ENCODE peak calls at places on chromosomes 12 and 14, in eight cellular contexts. One of them, this sample, is unnamed.

GRCh38 chr14:77257700-77258099 is 13.3 kb downstream of the NGB start:
- DNase-seq in hepatocyte: no peak
- DNase-seq in upper lobe of right lung: no peak
- DNase-seq in right lobe of liver: no peak
- DNase-seq in osteoblast: peak; percentile 47
- DNase-seq in lower lobe of right lung: peak; percentile 10
- DNase-seq in ovary: no peak
- DNase-seq in Panc1: no peak
- DNase-seq in this sample: peak; percentile 51

GRCh38 chr14:53409974-53410373 is 256.9 kb upstream of the DDHD1 start:
- DNase-seq in Panc1: no peak
- DNase-seq in osteoblast: peak; percentile 62
- DNase-seq in right lobe of liver: no peak
- DNase-seq in ovary: no peak
- DNase-seq in lower lobe of right lung: no peak
- DNase-seq in upper lobe of right lung: no peak
- DNase-seq in hepatocyte: no peak
- DNase-seq in this sample: no peak

GRCh38 chr12:88067301-88067700 is 38.1 kb upstream of the C12orf50 start:
- DNase-seq in ovary: no peak
- DNase-seq in Panc1: no peak
- DNase-seq in osteoblast: no peak
- DNase-seq in upper lobe of right lung: no peak
- DNase-seq in hepatocyte: no peak
- DNase-seq in lower lobe of right lung: no peak
- DNase-seq in right lobe of liver: no peak
- DNase-seq in this sample: no peak

GRCh38 chr14:55477680-55478079 is 37.3 kb upstream of the TBPL2 start:
- DNase-seq in osteoblast: no peak
- DNase-seq in hepatocyte: no peak
- DNase-seq in upper lobe of right lung: no peak
- DNase-seq in ovary: no peak
- DNase-seq in lower lobe of right lung: no peak
- DNase-seq in right lobe of liver: no peak
- DNase-seq in Panc1: no peak
- DNase-seq in this sample: no peak

GRCh38 chr14:43308411-43308810 is 1198.7 kb downstream of the FSCB start:
- DNase-seq in ovary: no peak
- DNase-seq in Panc1: no peak
- DNase-seq in osteoblast: no peak
- DNase-seq in lower lobe of right lung: no peak
- DNase-seq in right lobe of liver: no peak
- DNase-seq in hepatocyte: no peak
- DNase-seq in upper lobe of right lung: no peak
- DNase-seq in this sample: no peak

GRCh38 chr14:81172353-81172752 is 48.4 kb downstream of the GTF2A1 start:
- DNase-seq in right lobe of liver: no peak
- DNase-seq in ovary: no peak
- DNase-seq in hepatocyte: no peak
- DNase-seq in lower lobe of right lung: no peak
- DNase-seq in upper lobe of right lung: no peak
- DNase-seq in osteoblast: no peak
- DNase-seq in Panc1: no peak
- DNase-seq in this sample: no peak

GRCh38 chr14:24430682-24431568 is 1.2 kb downstream of the KHNYN start:
- DNase-seq in lower lobe of right lung: no peak
- DNase-seq in hepatocyte: peak; percentile 64
- DNase-seq in upper lobe of right lung: peak; percentile 67
- DNase-seq in right lobe of liver: no peak
- DNase-seq in osteoblast: peak; percentile 96
- DNase-seq in Panc1: no peak
- DNase-seq in ovary: peak; percentile 82
- DNase-seq in this sample: peak; percentile 78

GRCh38 chr14:102131741-102132140 is 8.0 kb upstream of the WDR20 start:
- DNase-seq in hepatocyte: no peak
- DNase-seq in right lobe of liver: no peak
- DNase-seq in lower lobe of right lung: no peak
- DNase-seq in ovary: no peak
- DNase-seq in Panc1: no peak
- DNase-seq in upper lobe of right lung: no peak
- DNase-seq in osteoblast: no peak
- DNase-seq in this sample: no peak

GRCh38 chr14:89407856-89408255 is 9.2 kb downstream of the FOXN3 start:
- DNase-seq in upper lobe of right lung: no peak
- DNase-seq in lower lobe of right lung: no peak
- DNase-seq in osteoblast: no peak
- DNase-seq in ovary: no peak
- DNase-seq in right lobe of liver: no peak
- DNase-seq in Panc1: no peak
- DNase-seq in hepatocyte: peak; percentile 42
- DNase-seq in this sample: no peak

GRCh38 chr14:89406941-89407340 is 10.1 kb downstream of the FOXN3 start:
- DNase-seq in upper lobe of right lung: no peak
- DNase-seq in osteoblast: no peak
- DNase-seq in right lobe of liver: no peak
- DNase-seq in Panc1: no peak
- DNase-seq in lower lobe of right lung: no peak
- DNase-seq in hepatocyte: no peak
- DNase-seq in ovary: no peak
- DNase-seq in this sample: no peak

GRCh38 chr14:89408907-89409675 is 7.9 kb downstream of the FOXN3 start:
- DNase-seq in Panc1: no peak
- DNase-seq in hepatocyte: no peak
- DNase-seq in osteoblast: no peak
- DNase-seq in right lobe of liver: no peak
- DNase-seq in upper lobe of right lung: peak; percentile 34
- DNase-seq in lower lobe of right lung: no peak
- DNase-seq in ovary: no peak
- DNase-seq in this sample: no peak

GRCh38 chr14:89411976-89412375 is 5.1 kb downstream of the FOXN3 start:
- DNase-seq in lower lobe of right lung: no peak
- DNase-seq in right lobe of liver: no peak
- DNase-seq in upper lobe of right lung: peak; percentile 45
- DNase-seq in ovary: no peak
- DNase-seq in osteoblast: no peak
- DNase-seq in hepatocyte: no peak
- DNase-seq in Panc1: no peak
- DNase-seq in this sample: no peak

DNA sequence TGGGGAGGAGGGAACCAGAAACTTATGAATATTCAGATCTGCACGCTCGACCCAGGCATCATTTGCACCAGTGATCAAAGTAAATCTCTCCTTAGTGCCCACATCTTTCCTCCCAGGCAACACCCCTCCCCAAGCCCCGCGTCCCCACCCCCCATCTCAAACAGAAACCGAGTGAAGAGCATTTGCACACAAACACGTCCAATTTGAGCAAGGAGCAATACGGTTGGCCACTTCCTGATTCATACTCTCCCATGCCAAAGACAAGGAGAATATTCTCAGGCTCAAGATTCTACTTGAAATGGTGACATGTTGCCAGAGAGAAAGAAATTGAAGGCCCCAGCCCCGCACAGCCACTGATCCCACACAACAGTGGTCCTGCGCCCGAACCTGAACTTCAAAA is 7.1 kb downstream of the FOXN3 start:
- DNase-seq in lower lobe of right lung: no peak
- DNase-seq in osteoblast: no peak
- DNase-seq in Panc1: no peak
- DNase-seq in hepatocyte: no peak
- DNase-seq in right lobe of liver: no peak
- DNase-seq in ovary: no peak
- DNase-seq in upper lobe of right lung: peak; percentile 54
- DNase-seq in this sample: no peak
- H3K4me1 ChIP-seq in lower lobe of right lung: peaks cover 54% of the 10 kb centered on the region
- H3K4me1 ChIP-seq in osteoblast: peaks cover 6% of the 10 kb centered on the region
- H3K4me1 ChIP-seq in Panc1: no peaks in the 10 kb centered on the region
- H3K4me1 ChIP-seq in hepatocyte: peaks cover 4% of the 10 kb centered on the region
- H3K4me1 ChIP-seq in right lobe of liver: no peaks in the 10 kb centered on the region
- H3K4me1 ChIP-seq in ovary: peaks cover 32% of the 10 kb centered on the region
- H3K4me1 ChIP-seq in upper lobe of right lung: peaks cover 41% of the 10 kb centered on the region
- H3K4me1 ChIP-seq in this sample: peaks cover 3% of the 10 kb centered on the region

GRCh38 chr14:105286759-105287144 is 14.0 kb downstream of the BRF1 start:
- DNase-seq in lower lobe of right lung: no peak
- DNase-seq in upper lobe of right lung: no peak
- DNase-seq in right lobe of liver: no peak
- DNase-seq in Panc1: no peak
- DNase-seq in ovary: no peak
- DNase-seq in osteoblast: peak; percentile 81
- DNase-seq in hepatocyte: no peak
- DNase-seq in this sample: no peak

GRCh38 chr14:105292810-105293711 is 7.7 kb downstream of the BRF1 start:
- DNase-seq in lower lobe of right lung: no peak
- DNase-seq in right lobe of liver: no peak
- DNase-seq in osteoblast: peak; percentile 58
- DNase-seq in hepatocyte: no peak
- DNase-seq in Panc1: no peak
- DNase-seq in ovary: no peak
- DNase-seq in upper lobe of right lung: no peak
- DNase-seq in this sample: peak; percentile 61

GRCh38 chr14:105294142-105294597 is 6.6 kb downstream of the BRF1 start:
- DNase-seq in right lobe of liver: no peak
- DNase-seq in ovary: no peak
- DNase-seq in hepatocyte: no peak
- DNase-seq in Panc1: no peak
- DNase-seq in lower lobe of right lung: no peak
- DNase-seq in upper lobe of right lung: no peak
- DNase-seq in osteoblast: peak; percentile 87
- DNase-seq in this sample: peak; percentile 77

GRCh38 chr14:105287249-105288102 is 13.3 kb downstream of the BRF1 start:
- DNase-seq in ovary: no peak
- DNase-seq in Panc1: no peak
- DNase-seq in osteoblast: peak; percentile 58
- DNase-seq in hepatocyte: no peak
- DNase-seq in lower lobe of right lung: no peak
- DNase-seq in upper lobe of right lung: no peak
- DNase-seq in right lobe of liver: no peak
- DNase-seq in this sample: no peak

GRCh38 chr14:105290598-105291356 is 10.0 kb downstream of the BRF1 start:
- DNase-seq in ovary: no peak
- DNase-seq in upper lobe of right lung: no peak
- DNase-seq in osteoblast: no peak
- DNase-seq in hepatocyte: no peak
- DNase-seq in right lobe of liver: no peak
- DNase-seq in lower lobe of right lung: no peak
- DNase-seq in Panc1: no peak
- DNase-seq in this sample: no peak
- TF ChIP-seq CTCF in ovary: no peak
- TF ChIP-seq CTCF in upper lobe of right lung: no peak
- TF ChIP-seq CTCF in osteoblast: no peak
- TF ChIP-seq CTCF in hepatocyte: no peak
- TF ChIP-seq CTCF in right lobe of liver: no peak
- TF ChIP-seq CTCF in lower lobe of right lung: no peak
- TF ChIP-seq CTCF in Panc1: no peak
- TF ChIP-seq CTCF in this sample: no peak

GRCh38 chr14:105473677-105474477 is 744 bp upstream of the CRIP2 start:
- DNase-seq in hepatocyte: peak; percentile 94
- DNase-seq in right lobe of liver: peak; percentile 87
- DNase-seq in upper lobe of right lung: peak; percentile 93
- DNase-seq in lower lobe of right lung: peak; percentile 94
- DNase-seq in osteoblast: peak; percentile 99
- DNase-seq in ovary: peak; percentile 90
- DNase-seq in Panc1: no peak
- DNase-seq in this sample: peak; percentile 99

GRCh38 chr14:105470812-105471771 is 3.5 kb upstream of the CRIP2 start:
- DNase-seq in ovary: no peak
- DNase-seq in upper lobe of right lung: no peak
- DNase-seq in right lobe of liver: no peak
- DNase-seq in lower lobe of right lung: no peak
- DNase-seq in hepatocyte: no peak
- DNase-seq in osteoblast: peak; percentile 93
- DNase-seq in Panc1: no peak
- DNase-seq in this sample: no peak

GRCh38 chr14:105473033-105473676 is 1.5 kb upstream of the CRIP2 start:
- DNase-seq in right lobe of liver: no peak
- DNase-seq in hepatocyte: no peak
- DNase-seq in Panc1: no peak
- DNase-seq in lower lobe of right lung: no peak
- DNase-seq in ovary: no peak
- DNase-seq in upper lobe of right lung: no peak
- DNase-seq in osteoblast: peak; percentile 94
- DNase-seq in this sample: peak; percentile 92

GRCh38 chr14:105471823-105472495 is 2.7 kb upstream of the CRIP2 start:
- DNase-seq in right lobe of liver: no peak
- DNase-seq in ovary: no peak
- DNase-seq in Panc1: no peak
- DNase-seq in lower lobe of right lung: no peak
- DNase-seq in upper lobe of right lung: no peak
- DNase-seq in hepatocyte: no peak
- DNase-seq in osteoblast: peak; percentile 94
- DNase-seq in this sample: no peak

DNA sequence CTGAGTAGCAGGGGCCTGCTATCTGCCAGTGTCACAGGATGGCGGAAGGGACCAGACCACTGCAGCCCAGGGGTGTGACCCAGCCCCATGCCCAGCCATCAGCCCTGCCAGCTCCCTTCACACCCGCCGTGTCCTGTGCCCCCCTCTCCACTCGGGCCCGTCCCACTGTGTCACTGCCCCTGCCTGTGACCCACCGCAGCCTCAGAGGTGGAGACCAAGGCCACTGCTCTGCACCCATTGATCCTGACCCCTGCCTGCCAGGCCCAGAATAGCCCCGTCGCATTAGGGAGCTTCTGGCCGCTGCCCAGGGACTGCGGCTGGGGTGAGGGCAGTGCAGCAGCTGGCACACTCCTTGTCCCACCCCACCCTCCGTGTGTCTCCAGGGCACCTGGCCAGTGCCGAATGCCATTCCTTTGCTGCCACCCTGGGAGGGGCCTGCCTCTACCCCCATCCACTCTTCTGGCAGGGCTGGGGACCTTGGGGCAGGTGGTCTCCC is 2.1 kb upstream of the CRIP2 start:
- DNase-seq in hepatocyte: no peak
- DNase-seq in upper lobe of right lung: no peak
- DNase-seq in lower lobe of right lung: peak; percentile 66
- DNase-seq in right lobe of liver: no peak
- DNase-seq in Panc1: no peak
- DNase-seq in ovary: no peak
- DNase-seq in osteoblast: no peak
- DNase-seq in this sample: peak; percentile 93
- H3K27ac ChIP-seq in hepatocyte: no peak overlapping the region
- H3K27ac ChIP-seq in upper lobe of right lung: peak overlapping the region; percentile 73
- H3K27ac ChIP-seq in lower lobe of right lung: peak overlapping the region; percentile 87
- H3K27ac ChIP-seq in right lobe of liver: peak overlapping the region; percentile 18
- H3K27ac ChIP-seq in Panc1: peak overlapping the region; percentile 66
- H3K27ac ChIP-seq in ovary: peak overlapping the region; percentile 19
- H3K27ac ChIP-seq in osteoblast: no peak overlapping the region
- H3K27ac ChIP-seq in this sample: peak overlapping the region; percentile 84

GRCh38 chr14:93037354-93037753 is 78.4 kb downstream of the ITPK1 start:
- DNase-seq in upper lobe of right lung: no peak
- DNase-seq in Panc1: no peak
- DNase-seq in lower lobe of right lung: no peak
- DNase-seq in hepatocyte: no peak
- DNase-seq in right lobe of liver: no peak
- DNase-seq in ovary: no peak
- DNase-seq in osteoblast: peak; percentile 31
- DNase-seq in this sample: no peak

GRCh38 chr14:93034671-93034994 is 81.1 kb downstream of the ITPK1 start:
- DNase-seq in lower lobe of right lung: no peak
- DNase-seq in right lobe of liver: no peak
- DNase-seq in hepatocyte: no peak
- DNase-seq in upper lobe of right lung: no peak
- DNase-seq in ovary: no peak
- DNase-seq in Panc1: no peak
- DNase-seq in osteoblast: no peak
- DNase-seq in this sample: peak; percentile 68

GRCh38 chr14:93036652-93037341 is 78.9 kb downstream of the ITPK1 start:
- DNase-seq in Panc1: no peak
- DNase-seq in hepatocyte: no peak
- DNase-seq in lower lobe of right lung: no peak
- DNase-seq in ovary: no peak
- DNase-seq in upper lobe of right lung: no peak
- DNase-seq in osteoblast: peak; percentile 80
- DNase-seq in right lobe of liver: no peak
- DNase-seq in this sample: peak; percentile 63

GRCh38 chr14:93035917-93036651 is 79.6 kb downstream of the ITPK1 start:
- DNase-seq in osteoblast: peak; percentile 93
- DNase-seq in Panc1: no peak
- DNase-seq in ovary: peak; percentile 79
- DNase-seq in upper lobe of right lung: no peak
- DNase-seq in lower lobe of right lung: no peak
- DNase-seq in hepatocyte: peak; percentile 61
- DNase-seq in right lobe of liver: no peak
- DNase-seq in this sample: peak; percentile 82

DNA sequence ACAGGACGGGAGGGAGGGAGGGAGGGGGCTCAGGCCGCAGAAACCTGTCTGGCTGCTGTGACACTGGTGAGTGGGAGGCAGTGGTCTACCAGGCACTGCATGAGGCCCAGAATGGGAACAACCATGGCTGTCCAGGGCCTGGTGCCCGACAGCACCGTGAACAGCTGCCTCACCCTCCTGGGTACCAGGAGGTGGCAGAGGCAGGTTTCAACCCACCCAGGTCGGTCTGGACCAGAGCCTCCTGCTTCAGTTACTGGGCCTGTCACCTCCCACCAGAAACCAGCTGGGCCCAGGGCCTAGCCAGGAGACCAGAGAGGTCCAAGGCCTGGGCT is 80.2 kb downstream of the ITPK1 start:
- DNase-seq in osteoblast: no peak
- DNase-seq in hepatocyte: no peak
- DNase-seq in Panc1: no peak
- DNase-seq in lower lobe of right lung: no peak
- DNase-seq in upper lobe of right lung: no peak
- DNase-seq in ovary: no peak
- DNase-seq in right lobe of liver: no peak
- DNase-seq in this sample: no peak
- H3K4me1 ChIP-seq in osteoblast: peaks cover 20% of the 10 kb centered on the region
- H3K4me1 ChIP-seq in hepatocyte: peaks cover 54% of the 10 kb centered on the region
- H3K4me1 ChIP-seq in Panc1: no peaks in the 10 kb centered on the region
- H3K4me1 ChIP-seq in lower lobe of right lung: peaks cover 62% of the 10 kb centered on the region
- H3K4me1 ChIP-seq in upper lobe of right lung: peaks cover 63% of the 10 kb centered on the region
- H3K4me1 ChIP-seq in ovary: peaks cover 20% of the 10 kb centered on the region
- H3K4me1 ChIP-seq in right lobe of liver: no peaks in the 10 kb centered on the region
- H3K4me1 ChIP-seq in this sample: peaks cover 47% of the 10 kb centered on the region

This sample was measured in kidney.